ENCODE peak calls at places on chromosome 3, in six cellular contexts. T, A, S, K, B and Q are unnamed samples.

GRCh38 chr3:23960649-23961048 is 15.6 kb downstream of the NR1D2 start:
- DNase-seq in T (no peak), S (no peak), A (no peak), K (no peak), B (no peak), Q (no peak)

GRCh38 chr3:188345223-188345622 is 191.3 kb downstream of the LPP start:
- DNase-seq in K (no peak), B (no peak), S (no peak), A (no peak), T (no peak), Q (no peak)

GRCh38 chr3:114216186-114216970 is 21.0 kb downstream of the ZNF80 start:
- DNase-seq in S (no peak), A (no peak), B (no peak), K (no peak), T (no peak), Q (no peak)

GRCh38 chr3:195356151-195357086 is 85.5 kb upstream of the XXYLT1 start:
- DNase-seq in A (no peak), S (peak), B (no peak), T (no peak), K (no peak), Q (no peak)

GRCh38 chr3:12810013-12810780 is 13.7 kb downstream of the CAND2 start:
- DNase-seq in B (peak), A (peak), S (peak), K (peak), T (peak), Q (peak)

GRCh38 chr3:132504375-132504921 is 87.1 kb downstream of the DNAJC13 start:
- DNase-seq in K (no peak), A (no peak), B (no peak), S (no peak), T (no peak), Q (no peak)

GRCh38 chr3:52829906-52830463 is 487 bp downstream of the ITIH4 start:
- DNase-seq in T (no peak), B (no peak), K (no peak), S (no peak), A (no peak), Q (no peak)

GRCh38 chr3:30112904-30113484 is 493.4 kb upstream of the TGFBR2 start:
- DNase-seq in K (no peak), T (no peak), B (no peak), S (peak), A (peak), Q (no peak)

GRCh38 chr3:16916840-16917239 is 32.1 kb downstream of the PLCL2 start:
- DNase-seq in B (no peak), S (no peak), A (no peak), K (no peak), T (no peak), Q (no peak)

GRCh38 chr3:46408853-46409252 is 1.8 kb downstream of the CCRL2 start:
- DNase-seq in A (no peak), K (no peak), B (no peak), S (no peak), T (no peak), Q (no peak)

GRCh38 chr3:183378008-183378407 is 50.4 kb downstream of the MCF2L2 start:
- DNase-seq in A (no peak), S (no peak), B (no peak), T (no peak), K (no peak), Q (no peak)

GRCh38 chr3:23739536-23739935 is 66.2 kb upstream of the UBE2E1 start:
- DNase-seq in A (no peak), T (no peak), K (no peak), B (no peak), S (no peak), Q (no peak)

GRCh38 chr3:177554900-177555759 is 357.8 kb upstream of the TBL1XR1 start:
- DNase-seq in S (no peak), B (peak), T (no peak), A (no peak), K (no peak), Q (no peak)

GRCh38 chr3:45972534-45973402 is 22.9 kb downstream of the FYCO1 start:
- DNase-seq in B (peak), A (no peak), T (no peak), K (no peak), S (peak), Q (no peak)

GRCh38 chr3:39028466-39028865 is 23.3 kb downstream of the SCN11A start:
- DNase-seq in T (no peak), A (no peak), B (no peak), S (no peak), K (no peak), Q (no peak)

GRCh38 chr3:177452487-177452886 is 255.2 kb upstream of the TBL1XR1 start:
- DNase-seq in A (no peak), K (no peak), S (no peak), B (peak), T (no peak), Q (peak)

GRCh38 chr3:119913021-119913420 is 131.1 kb downstream of the NR1I2 start:
- DNase-seq in A (no peak), K (no peak), T (no peak), S (no peak), B (no peak), Q (no peak)

GRCh38 chr3:142976621-142977398 is 13.3 kb upstream of the PAQR9 start:
- DNase-seq in K (no peak), B (peak), T (no peak), A (no peak), S (peak), Q (no peak)

GRCh38 chr3:170090601-170090981 is 52.8 kb downstream of the GPR160 start:
- DNase-seq in S (no peak), A (no peak), B (no peak), K (no peak), T (no peak), Q (no peak)

GRCh38 chr3:183490653-183491052 is 62.2 kb upstream of the MCF2L2 start:
- DNase-seq in T (no peak), A (no peak), B (no peak), S (no peak), K (no peak), Q (no peak)

GRCh38 chr3:124860599-124860998 is 26.6 kb downstream of the ITGB5 start:
- DNase-seq in B (peak), T (no peak), S (no peak), A (no peak), K (no peak), Q (no peak)

GRCh38 chr3:42668793-42669217 is 15.3 kb downstream of the ZBTB47 start:
- DNase-seq in T (no peak), B (no peak), K (peak), A (no peak), S (no peak), Q (no peak)

GRCh38 chr3:32239638-32240550 is 1.4 kb downstream of the CMTM8 start:
- DNase-seq in A (peak), T (peak), K (no peak), S (no peak), B (no peak), Q (no peak)

GRCh38 chr3:154285221-154285620 is 39.1 kb downstream of the DHX36 start:
- DNase-seq in T (no peak), B (no peak), A (no peak), K (no peak), S (no peak), Q (no peak)

GRCh38 chr3:131561511-131561910 is 58.7 kb upstream of the MRPL3 start:
- DNase-seq in A (no peak), S (no peak), T (no peak), K (no peak), B (no peak), Q (peak)

GRCh38 chr3:187077537-187077936 is 61.8 kb downstream of the RPL39L start:
- DNase-seq in T (no peak), K (no peak), B (no peak), A (no peak), S (no peak), Q (no peak)

GRCh38 chr3:179651687-179652466 is 963 bp upstream of the USP13 start:
- DNase-seq in S (peak), T (no peak), A (no peak), B (no peak), K (no peak), Q (no peak)

GRCh38 chr3:150312018-150312657 is 96.0 kb upstream of the TSC22D2 start:
- DNase-seq in S (no peak), B (no peak), K (no peak), A (no peak), T (no peak), Q (no peak)

GRCh38 chr3:150256336-150256735 is 151.8 kb upstream of the TSC22D2 start:
- DNase-seq in K (no peak), S (no peak), T (no peak), A (no peak), B (no peak), Q (no peak)

GRCh38 chr3:46454606-46455005 is 10.1 kb downstream of the LTF start:
- DNase-seq in T (no peak), S (no peak), K (peak), B (no peak), A (no peak), Q (no peak)

GRCh38 chr3:52983336-52983807 is 62.5 kb downstream of the SFMBT1 start:
- DNase-seq in K (no peak), A (peak), T (peak), S (peak), B (no peak), Q (no peak)